ENCODE peak calls at places on chromosome 13, in eight cellular contexts. E is CD8-positive, alpha-beta memory T cell; O is body of pancreas; V is MM.1S; F is thoracic aorta; B is left lung; R is heart right ventricle; A is kidney. S is an unnamed sample. For H3K9me3, the result is how much of the 10 kb centered on the place peaks cover.

GRCh38 chr13:95153647-95154405 is 147.4 kb downstream of the ABCC4 start:
- DNase-seq in E (no peak), O (no peak), V (no peak), F (no peak), B (no peak), R (no peak), A (no peak), S (no peak)

GRCh38 chr13:36362251-36362650 is 16.1 kb upstream of the SPART start:
- DNase-seq in E (no peak), O (no peak), V (no peak), F (no peak), B (no peak), R (no peak), A (no peak), S (no peak)

GRCh38 chr13:30932481-30933333 is at the start of gene TEX26:
- DNase-seq in E (no peak), O (no peak), V (no peak), F (no peak), B (no peak), R (peak), A (no peak), S (no peak)

GRCh38 chr13:60654405-60654804 is 257.4 kb downstream of the TDRD3 start:
- DNase-seq in E (no peak), O (peak), V (no peak), F (no peak), B (no peak), R (peak), A (no peak), S (no peak)

GRCh38 chr13:20616059-20616797 is 49.3 kb downstream of the IFT88 start:
- DNase-seq in E (no peak), O (no peak), V (no peak), F (no peak), B (no peak), R (no peak), A (no peak), S (no peak)

GRCh38 chr13:84358601-84359000 is 476.3 kb upstream of the SLITRK1 start:
- DNase-seq in E (no peak), O (no peak), V (no peak), F (no peak), B (no peak), R (no peak), A (no peak), S (no peak)

GRCh38 chr13:31046711-31047279 is 114.3 kb downstream of the TEX26 start:
- DNase-seq in E (no peak), O (no peak), V (no peak), F (no peak), B (peak), R (peak), A (no peak), S (no peak)

GRCh38 chr13:53336441-53337160 is 308.0 kb downstream of the OLFM4 start:
- DNase-seq in E (no peak), O (no peak), V (no peak), F (no peak), B (no peak), R (no peak), A (no peak), S (no peak)

GRCh38 chr13:52374873-52375411 is 31.0 kb downstream of the THSD1 start:
- DNase-seq in E (no peak), O (no peak), V (no peak), F (no peak), B (no peak), R (no peak), A (no peak), S (no peak)

GRCh38 chr13:101916108-101916757 is 463.8 kb downstream of the ITGBL1 start:
- DNase-seq in E (no peak), O (no peak), V (no peak), F (no peak), B (no peak), R (peak), A (peak), S (no peak)

GRCh38 chr13:101916758-101917474 is 464.4 kb downstream of the ITGBL1 start:
- DNase-seq in E (no peak), O (no peak), V (no peak), F (no peak), B (no peak), R (no peak), A (no peak), S (no peak)

GRCh38 chr13:101917475-101917810 is 465.0 kb downstream of the ITGBL1 start:
- DNase-seq in E (no peak), O (no peak), V (no peak), F (no peak), B (no peak), R (no peak), A (no peak), S (no peak)

GRCh38 chr13:101915755-101916107 is 463.3 kb downstream of the ITGBL1 start:
- DNase-seq in E (no peak), O (no peak), V (no peak), F (no peak), B (no peak), R (no peak), A (no peak), S (no peak)

GRCh38 chr13:101915333-101915732 is 462.9 kb downstream of the ITGBL1 start:
- DNase-seq in E (no peak), O (no peak), V (no peak), F (no peak), B (no peak), R (no peak), A (no peak), S (no peak)
- H3K4me3 ChIP-seq in E (no peak), O (no peak), V (no peak), F (no peak), B (no peak), R (no peak), A (no peak), S (no peak)

DNA sequence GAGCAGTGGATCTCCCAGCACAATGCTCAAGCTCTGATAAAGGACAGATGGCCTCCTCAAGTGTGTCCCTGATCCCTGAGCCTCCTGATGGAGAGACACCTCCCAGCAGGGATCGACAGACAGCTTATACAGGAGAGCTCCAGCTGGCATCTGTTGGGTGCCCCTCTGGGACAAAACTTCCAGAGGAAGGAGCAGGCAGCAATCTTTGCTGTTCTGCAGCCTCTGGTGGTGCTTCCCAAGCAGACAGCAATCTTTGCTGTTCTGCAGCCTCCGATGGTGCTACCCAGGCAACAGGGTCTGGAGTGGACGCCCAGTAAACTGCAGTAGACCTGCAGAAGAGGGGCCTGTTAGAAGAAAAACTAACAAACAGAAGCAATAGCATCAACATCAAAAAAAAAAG is 349.3 kb upstream of the SPRY2 start:
- DNase-seq in E (no peak), O (no peak), V (no peak), F (no peak), B (no peak), R (no peak), A (no peak), S (no peak)
- H3K9me3 ChIP-seq in E (under half), O (under half), V (under half), F (under half), B (under half), R (under half), A (under half), S (under half)

GRCh38 chr13:50128406-50129048 is 113.3 kb downstream of the KCNRG start:
- DNase-seq in E (no peak), O (no peak), V (peak), F (no peak), B (no peak), R (no peak), A (peak), S (no peak)
- H3K27ac ChIP-seq in E (no peak), O (no peak), V (peak), F (no peak), B (no peak), R (no peak), A (no peak), S (no peak)

DNA sequence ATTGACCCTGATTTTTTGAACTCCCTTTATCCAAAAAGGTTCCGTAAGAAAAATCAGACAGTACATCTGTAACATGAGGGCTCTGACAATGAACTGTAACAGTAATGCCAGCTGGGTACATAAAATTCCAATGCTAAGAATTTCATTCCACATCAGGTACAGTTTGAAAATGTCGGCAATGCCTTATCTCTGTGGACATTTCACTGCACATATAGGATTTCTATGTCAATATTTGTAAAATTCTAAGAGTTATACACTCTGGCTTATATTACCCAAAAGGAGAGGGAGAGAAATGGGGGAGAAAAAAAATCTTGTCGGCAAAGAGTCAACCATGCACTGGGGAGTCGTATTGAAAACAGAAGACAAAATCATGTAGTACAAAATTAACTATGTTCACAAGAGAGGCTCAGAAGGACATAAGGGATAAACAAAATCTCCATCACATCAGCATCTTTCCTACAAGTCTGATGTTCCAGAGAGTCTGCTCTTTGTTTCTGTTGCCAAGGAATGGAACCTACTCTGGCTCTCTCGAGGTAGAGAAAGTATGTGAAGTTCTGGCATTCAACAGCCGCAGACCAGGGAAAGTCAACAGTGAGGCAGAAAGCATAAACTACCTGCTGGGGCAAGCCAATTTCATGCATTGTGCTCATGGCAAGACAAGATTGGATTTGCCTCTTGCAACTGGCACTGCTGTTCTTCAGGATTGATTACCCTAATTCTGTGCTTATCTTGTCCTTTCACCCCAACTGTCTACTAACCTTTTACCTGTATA is 72.3 kb downstream of the STARD13 start:
- DNase-seq in E (no peak), O (no peak), V (no peak), F (no peak), B (no peak), R (no peak), A (no peak), S (no peak)
- H3K4me3 ChIP-seq in E (no peak), O (no peak), V (no peak), F (no peak), B (no peak), R (no peak), A (no peak), S (no peak)

GRCh38 chr13:33510350-33510749 is 224.8 kb upstream of the STARD13 start:
- DNase-seq in E (no peak), O (no peak), V (no peak), F (no peak), B (no peak), R (no peak), A (no peak), S (no peak)
- H3K9me3 ChIP-seq in E (under half), O (under half), V (under half), F (under half), B (under half), R (under half), A (under half), S (under half)

GRCh38 chr13:106103779-106104178 is 431.7 kb downstream of the EFNB2 start:
- DNase-seq in E (no peak), O (no peak), V (no peak), F (no peak), B (no peak), R (no peak), A (no peak), S (peak)
- H3K27ac ChIP-seq in E (no peak), O (no peak), V (no peak), F (no peak), B (no peak), R (no peak), A (no peak), S (peak)

DNA sequence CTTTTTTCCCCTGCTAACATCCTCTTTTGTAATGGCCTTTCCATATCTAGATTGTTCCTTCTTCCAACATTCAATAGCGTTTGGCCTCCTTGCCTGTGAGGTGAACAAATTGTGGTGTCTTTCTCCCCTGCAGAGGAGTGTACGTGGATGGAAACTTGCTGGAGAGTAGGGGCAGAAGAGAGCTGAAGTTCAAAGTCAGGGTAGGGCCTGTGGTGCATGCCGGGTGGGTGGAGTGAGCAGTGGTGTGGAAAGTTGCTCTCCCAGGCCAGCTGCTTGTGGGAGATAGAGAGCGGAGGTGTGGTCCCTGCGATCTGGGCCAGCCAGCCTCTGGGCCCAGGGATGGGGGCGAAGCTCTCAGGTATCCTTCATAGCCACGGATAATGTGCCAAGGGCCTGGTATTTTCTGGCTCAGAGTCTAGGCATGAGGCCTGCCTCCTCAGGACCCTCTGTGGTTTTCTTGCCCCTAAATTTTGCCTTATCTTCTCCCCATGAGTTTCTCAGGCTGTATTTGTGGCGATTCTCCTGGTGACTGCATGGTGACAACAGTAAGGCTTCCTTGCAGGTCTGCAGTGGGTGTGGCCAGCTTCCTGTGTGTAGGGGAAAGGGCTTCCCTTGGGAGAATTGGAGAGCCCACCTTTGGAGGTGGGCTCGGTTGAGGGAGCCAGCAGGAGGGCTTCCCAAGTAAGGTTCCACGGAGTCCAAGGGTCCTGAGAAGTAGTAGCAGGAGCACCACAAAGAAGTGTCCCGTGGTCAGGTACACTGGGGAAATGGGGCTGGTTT is 6.7 kb downstream of the RGCC start:
- DNase-seq in E (no peak), O (no peak), V (no peak), F (no peak), B (no peak), R (no peak), A (peak), S (no peak)
- H3K4me3 ChIP-seq in E (peak), O (no peak), V (no peak), F (no peak), B (no peak), R (peak), A (no peak), S (no peak)